ENCODE peak calls at places on chromosome 19, in eight cellular contexts. L, M, Y, I, Q, X, H and P are unnamed samples.
A peak's percentile ranks its signal among the peaks of the same experiment; 100 is the strongest.

GRCh38 chr19:21587117-21587461 is 81.7 kb downstream of the ZNF429 start:
- ATAC-seq in I (peak; percentile 59), M (peak; percentile 7), Q (peak; percentile 52), L (no peak), X (no peak), H (peak; percentile 25), Y (no peak), P (no peak)

GRCh38 chr19:38692458-38693379 is 45.3 kb downstream of the ACTN4 start:
- ATAC-seq in Q (no peak), L (peak; percentile 6), M (no peak), Y (no peak), X (no peak), H (no peak), I (peak; percentile 36), P (peak; percentile 0)

GRCh38 chr19:5057860-5058259 is 88.9 kb downstream of the KDM4B start:
- ATAC-seq in Y (peak; percentile 86), Q (no peak), L (peak; percentile 70), I (no peak), M (no peak), X (no peak), H (peak; percentile 32), P (peak; percentile 34)

GRCh38 chr19:7295912-7296486 is 1.8 kb upstream of the INSR start:
- ATAC-seq in X (no peak), M (no peak), Y (no peak), H (no peak), Q (no peak), I (no peak), L (no peak), P (no peak)

GRCh38 chr19:55516878-55517620 is 19.9 kb downstream of the SBK2 start:
- ATAC-seq in H (peak; percentile 100), Y (peak; percentile 100), L (peak; percentile 96), M (peak; percentile 99), I (peak; percentile 100), X (peak; percentile 100), Q (peak; percentile 100), P (peak; percentile 99)

GRCh38 chr19:16262618-16263017 is 62.0 kb upstream of the KLF2 start:
- ATAC-seq in Y (no peak), I (peak; percentile 8), H (peak; percentile 78), X (no peak), M (no peak), L (no peak), Q (peak; percentile 25), P (no peak)

GRCh38 chr19:3403489-3404323 is 37.3 kb downstream of the NFIC start:
- ATAC-seq in X (no peak), M (peak; percentile 91), H (peak; percentile 67), Q (peak; percentile 80), L (no peak), I (peak; percentile 81), Y (no peak), P (peak; percentile 83)

GRCh38 chr19:41696402-41697197 is 8.5 kb upstream of the CEACAM7 start:
- ATAC-seq in Q (peak; percentile 43), Y (peak; percentile 38), L (no peak), H (no peak), I (no peak), M (no peak), X (no peak), P (no peak)

GRCh38 chr19:32605544-32605943 is 24.6 kb downstream of the PDCD5 start:
- ATAC-seq in L (no peak), H (no peak), X (no peak), Y (no peak), I (no peak), M (no peak), Q (no peak), P (no peak)

GRCh38 chr19:47369923-47370625 is 21.0 kb downstream of the DHX34 start:
- ATAC-seq in I (peak; percentile 49), X (no peak), Y (no peak), H (peak; percentile 51), L (no peak), Q (peak; percentile 80), M (peak; percentile 80), P (no peak)

GRCh38 chr19:16463991-16464575 is 7.7 kb downstream of the EPS15L1 start:
- ATAC-seq in Q (no peak), Y (peak; percentile 12), M (no peak), X (no peak), I (peak; percentile 12), L (no peak), H (no peak), P (no peak)

GRCh38 chr19:3537101-3537437 is 1.9 kb upstream of the TEKTIP1 start:
- ATAC-seq in I (no peak), Y (no peak), Q (no peak), M (no peak), L (peak; percentile 4), X (no peak), H (peak; percentile 2), P (peak; percentile 5)

GRCh38 chr19:55546822-55547614 is 1.7 kb upstream of the SBK3 start:
- ATAC-seq in L (peak; percentile 79), M (peak; percentile 87), Q (peak; percentile 77), H (peak; percentile 16), I (peak; percentile 91), X (no peak), Y (no peak), P (peak; percentile 86)

GRCh38 chr19:18776288-18776594 is 14.9 kb downstream of the COMP start:
- ATAC-seq in M (no peak), H (no peak), L (peak; percentile 37), I (no peak), Y (no peak), X (no peak), Q (peak; percentile 7), P (no peak)

GRCh38 chr19:31461814-31462539 is 112.7 kb upstream of the TSHZ3 start:
- ATAC-seq in Y (no peak), H (no peak), M (no peak), I (no peak), Q (no peak), X (no peak), L (no peak), P (no peak)

GRCh38 chr19:31459430-31459829 is 110.2 kb upstream of the TSHZ3 start:
- ATAC-seq in L (no peak), M (no peak), Y (no peak), X (no peak), Q (no peak), H (no peak), I (no peak), P (no peak)
- TF ChIP-seq CTCF in L (no peak), M (no peak), Y (no peak), X (no peak), Q (no peak), H (no peak), I (no peak), P (no peak)

DNA sequence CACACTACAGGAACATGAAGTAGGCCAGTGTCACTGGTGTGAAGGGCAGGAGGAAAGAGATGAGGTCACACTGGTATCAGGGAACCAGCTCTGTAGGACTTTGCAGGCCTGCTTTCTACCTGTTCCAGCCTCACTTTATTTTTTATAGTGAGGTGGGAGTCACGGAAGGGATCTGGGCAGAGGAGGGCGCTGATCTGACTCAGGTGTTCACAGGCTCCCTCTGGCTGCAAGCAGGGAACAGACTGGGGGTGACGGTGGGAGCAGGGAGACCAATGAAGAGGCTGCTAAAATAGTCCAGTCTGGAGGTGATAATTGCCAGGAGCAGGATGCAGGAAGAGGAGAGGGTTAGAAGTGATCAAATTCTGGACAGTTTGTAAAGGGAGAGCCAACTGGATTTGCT is 2.8 kb downstream of the THAP8 start:
- ATAC-seq in X (no peak), M (no peak), I (no peak), Y (no peak), Q (no peak), L (no peak), H (no peak), P (no peak)
- TF ChIP-seq CTCF in X (no peak), M (no peak), I (no peak), Y (peak; percentile 19), Q (no peak), L (peak; percentile 35), H (no peak), P (peak; percentile 16)

DNA sequence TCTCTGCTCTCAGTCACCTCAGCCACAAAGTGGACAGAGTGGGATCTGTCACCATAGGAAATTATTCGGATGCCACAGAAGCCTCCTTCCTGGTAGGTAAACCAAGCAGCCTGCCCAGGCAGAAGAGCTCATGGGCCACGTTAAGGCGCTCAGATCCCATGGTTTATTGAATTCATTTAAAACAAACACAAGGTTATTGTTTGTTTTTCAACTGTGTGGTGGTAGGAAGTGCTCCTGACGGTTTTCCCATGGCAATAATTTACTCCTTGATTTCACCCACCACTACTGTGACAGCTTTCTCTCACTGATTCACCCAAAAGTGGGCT is 14.4 kb downstream of the BCAM start:
- ATAC-seq in I (no peak), L (no peak), H (peak; percentile 46), X (no peak), M (no peak), Q (no peak), Y (no peak), P (no peak)
- TF ChIP-seq CTCF in I (no peak), L (no peak), H (no peak), X (no peak), M (no peak), Q (no peak), Y (no peak), P (no peak)

DNA sequence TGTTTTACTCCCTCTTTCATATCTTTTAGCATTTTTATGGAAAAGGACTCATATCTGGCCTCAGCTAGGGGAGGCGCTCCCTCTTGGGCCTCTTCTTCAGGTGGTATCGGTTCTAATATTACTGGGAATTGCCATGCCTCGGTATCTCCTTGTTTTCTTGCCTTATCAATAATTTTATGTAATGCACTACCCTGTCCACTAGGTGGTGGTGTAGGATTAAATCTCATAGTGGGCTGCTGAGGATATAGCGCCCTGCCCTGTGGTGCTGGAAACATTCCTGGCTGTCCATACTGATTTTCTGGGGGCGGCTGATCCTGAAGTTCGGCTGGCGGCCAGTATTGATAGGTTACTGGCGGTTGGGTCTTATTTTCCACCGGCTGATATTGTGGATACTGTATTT is 35.8 kb downstream of the ZNF420 start:
- ATAC-seq in Q (no peak), Y (no peak), H (no peak), I (no peak), L (no peak), X (no peak), M (no peak), P (no peak)
- TF ChIP-seq CTCF in Q (no peak), Y (peak; percentile 6), H (no peak), I (peak; percentile 37), L (no peak), X (peak; percentile 16), M (no peak), P (no peak)

DNA sequence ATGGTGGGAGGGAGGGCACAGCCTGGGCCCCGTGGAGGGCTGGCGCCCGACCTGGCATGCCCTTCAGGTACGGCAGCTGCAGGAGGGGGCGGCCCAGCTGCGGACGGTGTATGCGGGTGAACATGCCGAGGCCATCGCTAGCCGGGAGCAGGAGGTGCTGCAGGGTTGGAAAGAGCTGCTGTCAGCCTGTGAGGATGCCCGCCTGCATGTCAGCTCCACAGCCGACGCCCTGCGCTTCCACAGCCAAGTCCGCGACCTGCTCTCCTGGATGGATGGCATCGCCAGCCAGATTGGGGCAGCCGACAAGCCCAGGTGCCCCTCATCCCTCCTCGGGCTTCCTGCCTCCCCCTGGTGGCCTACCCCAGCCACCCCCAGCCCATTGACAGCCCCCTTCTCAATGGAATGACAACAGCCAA is 16.6 kb upstream of the SHKBP1 start:
- ATAC-seq in M (peak; percentile 39), L (no peak), Y (no peak), X (no peak), H (no peak), I (no peak), Q (no peak), P (no peak)
- TF ChIP-seq CTCF in M (no peak), L (no peak), Y (no peak), X (no peak), H (no peak), I (no peak), Q (no peak), P (no peak)